ENCODE peak calls at places on chromosomes 11 and 22, in four cellular contexts. A, U, V and D are unnamed samples.

GRCh38 chr11:40134820-40135219 is 1324.6 kb downstream of the LRRC4C start:
- DNase-seq in A (no peak), U (no peak), V (peak), D (no peak)

GRCh38 chr11:67355794-67356550 is 2.6 kb upstream of the POLD4 start:
- DNase-seq in A (no peak), U (no peak), V (peak), D (no peak)

GRCh38 chr22:49032821-49033220 is 794.9 kb downstream of the BRD1 start:
- DNase-seq in A (no peak), U (no peak), V (no peak), D (no peak)

GRCh38 chr11:47186076-47186936 is at the start of gene PACSIN3:
- DNase-seq in A (peak), U (no peak), V (peak), D (peak)

GRCh38 chr11:79486239-79486984 is 45.6 kb upstream of the TENM4 start:
- DNase-seq in A (no peak), U (no peak), V (no peak), D (no peak)

GRCh38 chr11:22337571-22338464 is at the start of gene SLC17A6:
- DNase-seq in A (peak), U (no peak), V (no peak), D (peak)

GRCh38 chr11:127345819-127346459 is 345.4 kb upstream of the KIRREL3 start:
- DNase-seq in A (peak), U (no peak), V (peak), D (peak)

GRCh38 chr22:30822216-30823014 is 127.7 kb downstream of the OSBP2 start:
- DNase-seq in A (peak), U (no peak), V (peak), D (no peak)

GRCh38 chr11:37972691-37973090 is 1374.7 kb upstream of the RAG2 start:
- DNase-seq in A (no peak), U (no peak), V (no peak), D (no peak)

GRCh38 chr11:13434247-13435205 is 28.5 kb downstream of the BTBD10 start:
- DNase-seq in A (no peak), U (no peak), V (no peak), D (no peak)

GRCh38 chr11:96227244-96227643 is 115.8 kb downstream of the MAML2 start:
- DNase-seq in A (no peak), U (no peak), V (no peak), D (no peak)

GRCh38 chr22:47209547-47210023 is 447.1 kb downstream of the TBC1D22A start:
- DNase-seq in A (peak), U (no peak), V (no peak), D (no peak)

GRCh38 chr11:90558328-90558865 is 335.5 kb upstream of the CHORDC1 start:
- DNase-seq in A (no peak), U (no peak), V (no peak), D (peak)

GRCh38 chr22:18987765-18988164 is 51.7 kb upstream of the PRODH start:
- DNase-seq in A (peak), U (no peak), V (peak), D (peak)

GRCh38 chr11:44651535-44652130 is 75.1 kb upstream of the TSPAN18 start:
- DNase-seq in A (no peak), U (no peak), V (no peak), D (no peak)

GRCh38 chr11:121524233-121524631 is 71.5 kb upstream of the SORL1-AS1 start:
- DNase-seq in A (no peak), U (no peak), V (peak), D (no peak)

GRCh38 chr11:2826679-2827056 is 58.9 kb downstream of the CDKN1C start:
- DNase-seq in A (no peak), U (no peak), V (no peak), D (no peak)

GRCh38 chr11:20208622-20209090 is 48.4 kb upstream of the DBX1 start:
- DNase-seq in A (peak), U (no peak), V (no peak), D (no peak)

GRCh38 chr22:28075260-28075981 is 156.4 kb upstream of the PITPNB start:
- DNase-seq in A (no peak), U (no peak), V (no peak), D (peak)

GRCh38 chr22:50293441-50294318 is 13.8 kb downstream of the PLXNB2 start:
- DNase-seq in A (peak), U (no peak), V (peak), D (peak)

GRCh38 chr22:46517255-46517761 is 20.1 kb downstream of the CELSR1 start:
- DNase-seq in A (no peak), U (no peak), V (no peak), D (no peak)

GRCh38 chr22:41925783-41926460 is 684 bp downstream of the TNFRSF13C start:
- DNase-seq in A (peak), U (no peak), V (peak), D (peak)

GRCh38 chr11:63710476-63711217 is 29.3 kb downstream of the RTN3 start:
- DNase-seq in A (peak), U (no peak), V (no peak), D (no peak)

GRCh38 chr11:19121646-19122045 is 4.7 kb downstream of the ZDHHC13 start:
- DNase-seq in A (no peak), U (no peak), V (no peak), D (no peak)

GRCh38 chr11:31045335-31045734 is 324.2 kb downstream of the DCDC1 start:
- DNase-seq in A (no peak), U (no peak), V (peak), D (peak)

GRCh38 chr22:39148727-39149535 is 3.5 kb downstream of the CBX7 start:
- DNase-seq in A (peak), U (peak), V (peak), D (no peak)

GRCh38 chr11:11821899-11822298 is 19.9 kb upstream of the USP47 start:
- DNase-seq in A (no peak), U (no peak), V (no peak), D (no peak)

GRCh38 chr11:7418061-7418460 is 67.2 kb upstream of the OLFML1 start:
- DNase-seq in A (no peak), U (no peak), V (no peak), D (no peak)

GRCh38 chr22:44347549-44347948 is 34.8 kb upstream of the SHISAL1 start:
- DNase-seq in A (no peak), U (no peak), V (no peak), D (no peak)

GRCh38 chr11:127926721-127927120 is 660.6 kb downstream of the ETS1 start:
- DNase-seq in A (no peak), U (no peak), V (no peak), D (no peak)

GRCh38 chr22:32103648-32104326 is 55.3 kb downstream of the C22orf42 start:
- DNase-seq in A (no peak), U (no peak), V (peak), D (no peak)
- TF ChIP-seq TCF12 in A (no peak), U (no peak), V (no peak), D (no peak)

GRCh38 chr11:118211006-118211405 is 13.8 kb downstream of the JAML start:
- DNase-seq in A (peak), U (no peak), V (no peak), D (no peak)
- TF ChIP-seq TCF12 in A (no peak), U (no peak), V (no peak), D (no peak)

GRCh38 chr22:29443861-29444431 is 5.6 kb downstream of the RFPL1 start:
- DNase-seq in A (no peak), U (no peak), V (no peak), D (no peak)
- TF ChIP-seq TCF12 in A (no peak), U (no peak), V (no peak), D (no peak)

GRCh38 chr11:65743928-65744698 is 23.5 kb upstream of the RNASEH2C start:
- DNase-seq in A (no peak), U (no peak), V (peak), D (peak)
- TF ChIP-seq TCF12 in A (no peak), U (no peak), V (no peak), D (no peak)

GRCh38 chr22:16960884-16961249 is 47.2 kb downstream of the GAB4 start:
- DNase-seq in A (no peak), U (no peak), V (no peak), D (no peak)

GRCh38 chr22:16957781-16958180 is 50.2 kb downstream of the GAB4 start:
- DNase-seq in A (peak), U (no peak), V (no peak), D (no peak)

GRCh38 chr22:16958475-16958874 is 49.5 kb downstream of the GAB4 start:
- DNase-seq in A (no peak), U (no peak), V (no peak), D (no peak)

GRCh38 chr22:16960220-16960883 is 47.7 kb downstream of the GAB4 start:
- DNase-seq in A (peak), U (no peak), V (no peak), D (no peak)

GRCh38 chr22:16959345-16959930 is 48.6 kb downstream of the GAB4 start:
- DNase-seq in A (peak), U (no peak), V (no peak), D (no peak)
- TF ChIP-seq TCF12 in A (no peak), U (no peak), V (no peak), D (no peak)

GRCh38 chr11:120385110-120385509 is 48.9 kb downstream of the ARHGEF12 start:
- DNase-seq in A (no peak), U (no peak), V (peak), D (no peak)
- TF ChIP-seq TCF12 in A (no peak), U (no peak), V (no peak), D (no peak)

DNA sequence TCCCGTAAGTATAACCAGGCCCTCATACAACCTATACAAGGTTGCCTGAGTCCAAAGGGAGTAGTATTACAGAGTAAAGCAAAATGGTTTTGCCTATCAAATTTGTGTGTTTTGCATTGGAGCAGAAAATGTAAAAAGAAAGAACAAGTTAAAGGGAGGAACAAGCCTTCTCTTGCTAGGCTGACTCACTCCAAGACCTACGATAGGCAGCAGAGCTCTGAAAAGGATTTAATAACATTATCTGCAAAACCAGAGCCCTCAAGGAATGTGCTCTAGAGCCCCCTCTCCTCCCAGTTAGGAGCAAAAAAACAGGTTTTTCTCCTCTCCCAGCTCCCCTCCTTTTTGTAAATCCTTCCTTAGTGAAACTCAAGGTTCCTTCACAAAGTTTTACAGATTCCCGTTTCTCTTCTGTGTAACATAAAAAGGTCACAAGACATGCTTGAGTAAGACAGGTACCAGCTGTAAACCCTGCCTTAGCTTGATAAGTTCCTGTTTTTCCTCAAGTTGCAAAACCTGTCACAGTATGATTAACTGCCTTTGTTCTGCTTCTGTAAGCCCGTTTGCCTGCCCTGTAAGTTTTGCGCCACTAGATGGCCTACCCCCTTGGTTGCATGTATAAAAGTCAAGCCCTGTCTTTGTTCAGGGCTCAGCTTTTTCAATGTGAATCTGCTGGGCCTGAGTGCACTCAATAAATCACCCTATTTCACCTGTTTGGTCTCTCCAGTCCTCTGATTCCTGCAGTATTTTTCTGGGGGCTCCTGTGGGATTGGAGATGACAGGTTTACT is 498.2 kb downstream of the KCNA4 start:
- DNase-seq in A (peak), U (no peak), V (no peak), D (no peak)
- TF ChIP-seq TCF12 in A (peak), U (no peak), V (no peak), D (no peak)

DNA sequence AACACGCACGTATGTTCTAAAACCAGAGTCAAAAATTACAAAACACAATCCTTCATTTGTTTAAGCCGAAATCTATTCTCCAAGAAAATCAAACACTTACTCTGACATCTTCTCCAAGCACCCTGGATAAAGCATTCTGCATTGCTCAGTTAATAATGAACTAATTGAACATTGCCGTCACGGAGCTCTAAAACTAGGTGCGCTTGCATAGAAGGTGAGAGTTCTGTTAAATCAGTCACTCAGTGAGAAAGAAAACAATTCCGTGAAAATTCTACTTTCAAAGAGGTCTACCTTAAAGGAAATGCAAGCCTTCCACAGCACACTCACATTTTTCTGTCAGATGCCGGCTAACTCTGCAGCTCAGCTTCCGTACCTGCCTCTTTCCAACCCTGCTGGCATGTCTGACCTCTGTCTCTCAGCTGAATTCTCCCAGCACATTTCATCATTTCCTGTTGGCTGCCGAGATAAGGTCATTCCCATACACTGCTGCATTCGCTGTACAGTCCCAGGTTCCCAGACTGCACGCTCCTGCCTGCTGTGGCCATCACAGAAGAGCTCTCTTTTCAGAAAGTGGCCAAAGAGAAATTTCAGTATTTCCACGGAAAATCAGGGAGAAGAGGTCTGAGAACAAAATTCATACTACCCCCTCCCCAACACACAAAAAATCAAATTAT is 55.3 kb downstream of the PACSIN2 start:
- DNase-seq in A (no peak), U (no peak), V (peak), D (peak)
- TF ChIP-seq TCF12 in A (no peak), U (no peak), V (no peak), D (no peak)